ENCODE peak calls at places on chromosomes 1 and 21, in eight cellular contexts. U is tibial nerve, K is H9, Z is AG10803, V is esophagus muscularis mucosa, E is cardiac fibroblast, R is coronary artery, T is HFFc6. B is an unnamed sample.

GRCh38 chr21:42002421-42002958 is 7.7 kb downstream of the ZBTB21 start:
- DNase-seq in U (no peak), K (no peak), Z (peak; percentile 93), V (peak; percentile 55), E (peak; percentile 89), R (no peak), T (peak; percentile 96), B (peak; percentile 26)

GRCh38 chr1:41510531-41511238 is 26.2 kb upstream of the EDN2 start:
- DNase-seq in U (no peak), K (no peak), Z (no peak), V (no peak), E (no peak), R (no peak), T (no peak), B (no peak)

GRCh38 chr1:244409648-244410164 is 42.0 kb downstream of the ADSS2 start:
- DNase-seq in U (no peak), K (no peak), Z (no peak), V (no peak), E (no peak), R (no peak), T (no peak), B (no peak)

GRCh38 chr1:57393058-57393457 is 30.8 kb downstream of the DAB1 start:
- DNase-seq in U (no peak), K (no peak), Z (no peak), V (no peak), E (no peak), R (no peak), T (no peak), B (no peak)

GRCh38 chr1:115323366-115324004 is 14.6 kb downstream of the NGF start:
- DNase-seq in U (no peak), K (no peak), Z (peak; percentile 58), V (no peak), E (no peak), R (no peak), T (peak; percentile 40), B (no peak)

GRCh38 chr1:64006276-64007051 is 197.0 kb upstream of the UBE2U start:
- DNase-seq in U (no peak), K (no peak), Z (peak; percentile 65), V (no peak), E (peak; percentile 81), R (no peak), T (peak; percentile 67), B (no peak)

GRCh38 chr1:29832936-29833335 is 596.6 kb downstream of the PTPRU start:
- DNase-seq in U (no peak), K (peak; percentile 5), Z (no peak), V (peak; percentile 68), E (no peak), R (peak; percentile 53), T (no peak), B (no peak)

GRCh38 chr1:168121314-168122029 is 15.3 kb downstream of the GPR161 start:
- DNase-seq in U (peak; percentile 52), K (no peak), Z (peak; percentile 92), V (no peak), E (peak; percentile 84), R (peak; percentile 95), T (no peak), B (no peak)

GRCh38 chr1:117959364-117959763 is 29.8 kb downstream of the WDR3 start:
- DNase-seq in U (no peak), K (no peak), Z (no peak), V (no peak), E (no peak), R (no peak), T (peak; percentile 64), B (no peak)

GRCh38 chr1:82492168-82492567 is 691.4 kb downstream of the ADGRL2 start:
- DNase-seq in U (no peak), K (no peak), Z (no peak), V (no peak), E (no peak), R (no peak), T (no peak), B (no peak)

GRCh38 chr1:232968965-232969364 is 18.6 kb downstream of the NTPCR start:
- DNase-seq in U (no peak), K (no peak), Z (peak; percentile 51), V (no peak), E (peak; percentile 67), R (no peak), T (no peak), B (no peak)

GRCh38 chr1:48019714-48020315 is 22.6 kb upstream of the TRABD2B start:
- DNase-seq in U (no peak), K (peak; percentile 16), Z (peak; percentile 55), V (no peak), E (no peak), R (peak; percentile 95), T (no peak), B (no peak)

GRCh38 chr1:87072431-87072830 is 158.0 kb downstream of the HS2ST1 start:
- DNase-seq in U (no peak), K (no peak), Z (no peak), V (no peak), E (no peak), R (no peak), T (no peak), B (no peak)

GRCh38 chr1:44807364-44808062 is 362 bp upstream of the DYNLT4 start:
- DNase-seq in U (peak; percentile 97), K (peak; percentile 97), Z (peak; percentile 100), V (peak; percentile 99), E (peak; percentile 100), R (peak; percentile 99), T (peak; percentile 100), B (peak; percentile 67)
- TF ChIP-seq CTCF in U (peak; percentile 44), K (no peak), Z (no peak), V (no peak), E (no peak), R (no peak), T (no peak), B (no peak)

GRCh38 chr1:150164224-150164623 is 14.5 kb downstream of the PLEKHO1 start:
- DNase-seq in U (no peak), K (no peak), Z (no peak), V (no peak), E (no peak), R (no peak), T (no peak), B (no peak)

GRCh38 chr1:150168960-150169565 is 19.3 kb downstream of the PLEKHO1 start:
- DNase-seq in U (peak; percentile 43), K (peak; percentile 73), Z (peak; percentile 45), V (no peak), E (peak; percentile 75), R (no peak), T (no peak), B (peak; percentile 45)

GRCh38 chr1:150164769-150165168 is 15.1 kb downstream of the PLEKHO1 start:
- DNase-seq in U (no peak), K (no peak), Z (no peak), V (no peak), E (no peak), R (no peak), T (no peak), B (no peak)

GRCh38 chr1:150162862-150163706 is 13.4 kb downstream of the PLEKHO1 start:
- DNase-seq in U (peak; percentile 75), K (peak; percentile 96), Z (peak; percentile 99), V (peak; percentile 98), E (peak; percentile 100), R (peak; percentile 98), T (peak; percentile 99), B (peak; percentile 34)

DNA sequence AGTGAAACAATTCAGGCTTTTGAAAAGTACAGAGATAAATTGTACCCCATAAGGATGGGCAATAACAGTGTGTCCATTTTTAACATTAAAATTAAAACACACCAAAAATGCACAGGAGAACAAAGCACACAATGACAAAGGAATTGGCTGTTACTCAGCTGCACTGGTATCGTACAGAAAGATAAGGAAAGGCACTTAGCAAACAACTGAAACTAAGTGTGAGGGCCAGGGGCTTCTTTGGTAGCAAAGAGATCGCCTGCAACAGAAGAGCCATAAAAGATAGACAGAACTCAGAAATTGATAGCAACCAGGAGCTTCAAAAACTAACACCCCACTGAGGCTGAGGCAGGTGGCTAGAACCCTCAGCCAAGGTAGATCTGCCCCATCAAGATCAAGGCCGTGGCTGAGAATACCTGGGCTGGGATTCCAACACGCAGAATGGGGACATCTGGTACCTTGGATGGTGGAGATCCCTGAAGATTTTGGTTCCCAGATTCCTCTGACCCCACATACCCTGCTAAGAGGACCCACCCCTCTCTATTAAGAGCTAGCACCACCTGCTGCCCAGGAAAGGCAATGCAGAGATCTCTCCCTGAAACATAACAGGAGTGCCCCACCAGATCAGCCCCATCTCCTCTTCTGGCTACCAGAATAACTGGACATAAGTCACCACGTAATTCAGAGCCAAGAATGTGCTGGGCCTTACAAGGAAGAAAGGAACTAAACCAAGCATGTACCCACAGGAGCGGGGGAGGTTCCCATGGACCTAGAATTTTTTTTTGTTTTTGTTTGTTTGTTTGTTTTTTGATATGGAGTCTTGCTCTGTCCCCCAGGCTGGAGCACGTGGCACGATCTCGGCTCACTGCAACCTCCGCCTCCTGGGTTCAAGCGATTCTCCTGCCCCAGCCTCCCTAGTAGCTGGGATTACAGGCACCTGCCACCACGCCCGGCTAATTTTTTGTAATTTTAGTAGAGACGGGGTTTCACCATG is 16.2 kb downstream of the PLEKHO1 start:
- DNase-seq in U (no peak), K (peak; percentile 78), Z (peak; percentile 56), V (no peak), E (peak; percentile 75), R (no peak), T (peak; percentile 40), B (peak; percentile 49)
- TF ChIP-seq CTCF in U (peak; percentile 51), K (peak; percentile 74), Z (peak; percentile 80), V (peak; percentile 75), E (peak; percentile 89), R (no peak), T (peak; percentile 79), B (peak; percentile 23)

DNA sequence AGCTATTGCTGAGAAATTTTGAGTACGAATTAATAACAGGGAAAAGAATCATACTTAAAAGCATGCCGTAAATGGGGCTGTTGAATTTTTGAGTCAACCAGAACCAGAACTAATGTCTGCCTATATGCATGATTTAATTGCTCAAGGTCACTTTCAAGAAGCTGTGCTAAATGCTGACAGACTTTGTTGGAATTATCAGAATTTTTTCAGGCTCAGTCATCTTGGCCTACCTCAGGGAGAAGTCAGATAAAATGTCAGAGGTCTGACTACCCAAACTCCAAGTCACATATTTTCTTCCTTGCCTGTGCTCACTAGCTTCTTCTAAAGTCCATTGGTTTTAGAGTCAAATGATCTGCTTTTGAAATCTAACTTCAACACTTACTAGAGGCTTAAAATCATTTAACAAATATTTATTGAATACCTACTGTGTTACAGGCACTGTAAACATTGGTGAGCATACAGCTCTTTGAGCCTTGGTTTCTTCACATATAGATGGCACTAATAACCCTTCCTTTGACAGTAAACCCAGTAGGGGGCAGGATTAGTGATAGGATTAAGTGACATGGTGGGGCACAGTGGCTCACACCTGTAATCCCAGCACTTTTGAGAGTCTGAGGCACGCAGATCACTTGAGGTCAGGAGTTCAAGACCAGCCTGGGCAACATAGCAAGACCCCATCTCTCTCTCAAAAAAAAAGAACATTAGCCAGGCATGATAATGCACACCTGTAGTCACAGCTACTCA is 121.2 kb upstream of the SLC44A3 start:
- DNase-seq in U (no peak), K (no peak), Z (peak; percentile 95), V (no peak), E (peak; percentile 67), R (no peak), T (peak; percentile 84), B (no peak)
- TF ChIP-seq CTCF in U (no peak), K (no peak), Z (peak; percentile 21), V (no peak), E (no peak), R (no peak), T (peak; percentile 60), B (no peak)

DNA sequence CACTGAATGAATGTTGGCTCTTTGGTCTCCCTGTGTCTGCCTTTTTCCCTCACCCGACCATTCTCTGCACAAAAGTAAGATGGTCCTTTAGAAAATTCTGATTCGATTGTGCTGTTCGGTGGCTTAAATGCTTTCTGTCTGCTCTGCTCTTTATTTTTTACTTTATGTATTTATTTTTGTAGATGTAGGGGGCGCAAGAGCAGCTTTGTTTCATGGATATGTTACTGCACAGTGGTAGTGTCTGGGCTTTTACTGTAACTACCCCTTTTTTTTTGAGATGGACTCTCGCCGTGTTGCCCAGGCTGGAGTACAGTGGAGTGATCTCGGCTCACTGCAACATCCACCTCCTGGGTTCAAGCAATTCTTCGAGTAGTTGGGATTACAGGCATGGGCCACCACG is 15.7 kb downstream of the NLRP3 start:
- DNase-seq in U (no peak), K (no peak), Z (no peak), V (no peak), E (no peak), R (peak; percentile 21), T (no peak), B (no peak)
- TF ChIP-seq CTCF in U (no peak), K (peak; percentile 26), Z (no peak), V (no peak), E (no peak), R (no peak), T (peak; percentile 54), B (no peak)